ENCODE peak calls at places on chromosome 1, in seven cellular contexts. One of them, this sample, is unnamed.

GRCh38 chr1:46166521-46167462 is 8.1 kb upstream of the TSPAN1 start:
- DNase-seq in NCI-H524: peak
- DNase-seq in OCI-LY7: peak
- DNase-seq in stimulated activated naive B cell treated with anti-CD40 and anti-IgM and Interleukin-4, amounts not matched to agents 10 μg/mL and 1 μg/mL and 100 μg/mL, for 72 hours: no peak
- DNase-seq in H7: peak
- DNase-seq in tibial artery: peak
- DNase-seq in cerebellar cortex: peak
- DNase-seq in this sample: peak

GRCh38 chr1:201226859-201227488 is 36.4 kb downstream of the IGFN1 start:
- DNase-seq in OCI-LY7: no peak
- DNase-seq in tibial artery: peak
- DNase-seq in NCI-H524: no peak
- DNase-seq in cerebellar cortex: no peak
- DNase-seq in stimulated activated naive B cell treated with anti-CD40 and anti-IgM and Interleukin-4, amounts not matched to agents 10 μg/mL and 1 μg/mL and 100 μg/mL, for 72 hours: no peak
- DNase-seq in H7: peak
- DNase-seq in this sample: peak

GRCh38 chr1:226072347-226072746 is 9.8 kb downstream of the H3-3A start:
- DNase-seq in stimulated activated naive B cell treated with anti-CD40 and anti-IgM and Interleukin-4, amounts not matched to agents 10 μg/mL and 1 μg/mL and 100 μg/mL, for 72 hours: no peak
- DNase-seq in tibial artery: no peak
- DNase-seq in cerebellar cortex: no peak
- DNase-seq in NCI-H524: no peak
- DNase-seq in OCI-LY7: no peak
- DNase-seq in H7: no peak
- DNase-seq in this sample: no peak

GRCh38 chr1:235083589-235084323 is 44.9 kb downstream of the TOMM20 start:
- DNase-seq in NCI-H524: peak
- DNase-seq in H7: peak
- DNase-seq in stimulated activated naive B cell treated with anti-CD40 and anti-IgM and Interleukin-4, amounts not matched to agents 10 μg/mL and 1 μg/mL and 100 μg/mL, for 72 hours: peak
- DNase-seq in cerebellar cortex: peak
- DNase-seq in OCI-LY7: peak
- DNase-seq in tibial artery: peak
- DNase-seq in this sample: peak

GRCh38 chr1:23548704-23549143 is 10.6 kb downstream of the ID3 start:
- DNase-seq in H7: no peak
- DNase-seq in OCI-LY7: no peak
- DNase-seq in cerebellar cortex: peak
- DNase-seq in stimulated activated naive B cell treated with anti-CD40 and anti-IgM and Interleukin-4, amounts not matched to agents 10 μg/mL and 1 μg/mL and 100 μg/mL, for 72 hours: peak
- DNase-seq in tibial artery: peak
- DNase-seq in NCI-H524: no peak
- DNase-seq in this sample: peak

GRCh38 chr1:224065455-224065854 is 48.5 kb upstream of the FBXO28 start:
- DNase-seq in stimulated activated naive B cell treated with anti-CD40 and anti-IgM and Interleukin-4, amounts not matched to agents 10 μg/mL and 1 μg/mL and 100 μg/mL, for 72 hours: no peak
- DNase-seq in H7: no peak
- DNase-seq in cerebellar cortex: no peak
- DNase-seq in NCI-H524: no peak
- DNase-seq in OCI-LY7: peak
- DNase-seq in tibial artery: no peak
- DNase-seq in this sample: no peak

GRCh38 chr1:74689800-74690696 is 16.5 kb upstream of the ERICH3 start:
- DNase-seq in H7: peak
- DNase-seq in cerebellar cortex: peak
- DNase-seq in NCI-H524: peak
- DNase-seq in tibial artery: no peak
- DNase-seq in stimulated activated naive B cell treated with anti-CD40 and anti-IgM and Interleukin-4, amounts not matched to agents 10 μg/mL and 1 μg/mL and 100 μg/mL, for 72 hours: no peak
- DNase-seq in OCI-LY7: peak
- DNase-seq in this sample: peak

GRCh38 chr1:53715478-53715877 is 23.5 kb downstream of the GLIS1 start:
- DNase-seq in H7: peak
- DNase-seq in cerebellar cortex: no peak
- DNase-seq in stimulated activated naive B cell treated with anti-CD40 and anti-IgM and Interleukin-4, amounts not matched to agents 10 μg/mL and 1 μg/mL and 100 μg/mL, for 72 hours: no peak
- DNase-seq in OCI-LY7: peak
- DNase-seq in tibial artery: no peak
- DNase-seq in NCI-H524: no peak
- DNase-seq in this sample: peak

GRCh38 chr1:27026621-27027574 is 14.2 kb upstream of the TENT5B start:
- DNase-seq in OCI-LY7: no peak
- DNase-seq in NCI-H524: no peak
- DNase-seq in cerebellar cortex: peak
- DNase-seq in H7: peak
- DNase-seq in tibial artery: peak
- DNase-seq in stimulated activated naive B cell treated with anti-CD40 and anti-IgM and Interleukin-4, amounts not matched to agents 10 μg/mL and 1 μg/mL and 100 μg/mL, for 72 hours: no peak
- DNase-seq in this sample: peak

GRCh38 chr1:107877092-107877491 is 87.9 kb downstream of the VAV3 start:
- DNase-seq in stimulated activated naive B cell treated with anti-CD40 and anti-IgM and Interleukin-4, amounts not matched to agents 10 μg/mL and 1 μg/mL and 100 μg/mL, for 72 hours: no peak
- DNase-seq in tibial artery: no peak
- DNase-seq in cerebellar cortex: no peak
- DNase-seq in H7: no peak
- DNase-seq in OCI-LY7: no peak
- DNase-seq in NCI-H524: peak
- DNase-seq in this sample: no peak

GRCh38 chr1:234967121-234967520 is 161.5 kb downstream of the TOMM20 start:
- DNase-seq in H7: no peak
- DNase-seq in cerebellar cortex: no peak
- DNase-seq in tibial artery: no peak
- DNase-seq in OCI-LY7: no peak
- DNase-seq in stimulated activated naive B cell treated with anti-CD40 and anti-IgM and Interleukin-4, amounts not matched to agents 10 μg/mL and 1 μg/mL and 100 μg/mL, for 72 hours: no peak
- DNase-seq in NCI-H524: no peak
- DNase-seq in this sample: no peak

GRCh38 chr1:58152709-58153108 is 393.8 kb downstream of the OMA1 start:
- DNase-seq in stimulated activated naive B cell treated with anti-CD40 and anti-IgM and Interleukin-4, amounts not matched to agents 10 μg/mL and 1 μg/mL and 100 μg/mL, for 72 hours: no peak
- DNase-seq in OCI-LY7: no peak
- DNase-seq in cerebellar cortex: no peak
- DNase-seq in tibial artery: no peak
- DNase-seq in H7: no peak
- DNase-seq in NCI-H524: no peak
- DNase-seq in this sample: no peak

GRCh38 chr1:100538935-100539835 is 1.2 kb downstream of the GPR88 start:
- DNase-seq in NCI-H524: peak
- DNase-seq in OCI-LY7: no peak
- DNase-seq in stimulated activated naive B cell treated with anti-CD40 and anti-IgM and Interleukin-4, amounts not matched to agents 10 μg/mL and 1 μg/mL and 100 μg/mL, for 72 hours: no peak
- DNase-seq in tibial artery: no peak
- DNase-seq in cerebellar cortex: no peak
- DNase-seq in H7: peak
- DNase-seq in this sample: peak

GRCh38 chr1:14961661-14962267 is 191.8 kb upstream of the TMEM51 start:
- DNase-seq in OCI-LY7: peak
- DNase-seq in stimulated activated naive B cell treated with anti-CD40 and anti-IgM and Interleukin-4, amounts not matched to agents 10 μg/mL and 1 μg/mL and 100 μg/mL, for 72 hours: no peak
- DNase-seq in H7: peak
- DNase-seq in cerebellar cortex: no peak
- DNase-seq in NCI-H524: peak
- DNase-seq in tibial artery: no peak
- DNase-seq in this sample: no peak